ENCODE peak calls at places on chromosomes 3 and 15, in nine cellular contexts. P is ovary, Z is dorsolateral prefrontal cortex, X is Calu3, N is A549, O is GM13977, C is IMR-90, R is heart left ventricle, L is endothelial cell. S is an unnamed sample.

GRCh38 chr3:12138044-12138443 is 20.7 kb downstream of the TIMP4 start:
- DNase-seq in O (no peak), R (no peak), C (peak), L (peak), N (peak), X (peak), P (no peak), Z (no peak), S (no peak)

GRCh38 chr3:142935963-142936362 is 27.5 kb downstream of the PAQR9 start:
- DNase-seq in Z (no peak), L (no peak), P (no peak), X (no peak), O (no peak), C (no peak), R (no peak), N (no peak), S (no peak)

GRCh38 chr15:52351206-52351907 is 55.8 kb upstream of the MYO5C start:
- DNase-seq in N (no peak), O (no peak), X (no peak), P (no peak), Z (no peak), L (no peak), R (no peak), C (no peak), S (no peak)

GRCh38 chr3:174408310-174408709 is 450.8 kb upstream of the NAALADL2 start:
- DNase-seq in R (peak), O (no peak), N (peak), X (no peak), L (no peak), P (no peak), C (peak), Z (no peak), S (no peak)

GRCh38 chr3:169562988-169563774 is 100.3 kb downstream of the MECOM start:
- DNase-seq in P (no peak), C (no peak), L (no peak), O (no peak), X (peak), Z (no peak), R (no peak), N (peak), S (no peak)

GRCh38 chr3:188584958-188585689 is 431.2 kb downstream of the LPP start:
- DNase-seq in O (no peak), P (no peak), Z (no peak), C (peak), L (no peak), X (no peak), N (no peak), R (no peak), S (no peak)

GRCh38 chr3:67357610-67358458 is 296.6 kb downstream of the SUCLG2 start:
- DNase-seq in C (peak), Z (no peak), P (no peak), L (peak), R (no peak), N (peak), X (peak), O (peak), S (no peak)

GRCh38 chr15:51600114-51600513 is 22.5 kb downstream of the DMXL2 start:
- DNase-seq in X (peak), Z (no peak), C (peak), L (no peak), N (no peak), P (no peak), R (no peak), O (no peak), S (no peak)

GRCh38 chr15:88300018-88300549 is 43.5 kb upstream of the NTRK3 start:
- DNase-seq in C (no peak), R (no peak), X (no peak), L (no peak), N (no peak), Z (no peak), P (no peak), O (no peak), S (no peak)

GRCh38 chr15:96344120-96344705 is 13.7 kb downstream of the NR2F2 start:
- DNase-seq in Z (no peak), P (no peak), R (no peak), X (no peak), N (no peak), L (no peak), O (no peak), C (no peak), S (no peak)

GRCh38 chr3:125107861-125108567 is 52.2 kb upstream of the HEG1 start:
- DNase-seq in P (no peak), X (no peak), C (peak), Z (no peak), N (peak), R (no peak), O (peak), L (no peak), S (no peak)

GRCh38 chr15:68504721-68505090 is 72.7 kb upstream of the ITGA11 start:
- DNase-seq in X (no peak), O (no peak), Z (no peak), L (no peak), N (no peak), P (no peak), R (no peak), C (peak), S (no peak)
- TF ChIP-seq CTCF in X (no peak), O (no peak), Z (no peak), L (no peak), N (no peak), P (no peak), R (no peak), C (no peak), S (no peak)

DNA sequence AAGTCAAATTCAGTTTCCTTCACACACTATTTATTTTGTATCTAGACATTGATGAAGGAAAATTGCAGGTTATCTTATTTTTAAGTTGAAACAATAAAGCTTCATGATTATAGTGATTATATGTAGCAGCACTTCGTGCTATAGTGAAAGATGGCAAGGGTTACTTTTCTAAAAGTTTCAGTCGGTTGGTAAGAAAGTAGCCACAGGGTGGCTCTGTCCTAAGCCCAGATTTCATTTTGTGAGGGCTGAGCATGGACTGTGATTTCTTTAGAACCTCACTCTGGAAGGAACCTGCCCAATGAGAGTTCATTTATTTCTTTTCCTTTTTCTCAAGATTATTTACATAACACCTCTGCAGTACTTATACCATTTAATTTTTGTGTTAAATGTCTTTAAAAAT is 66.5 kb downstream of the NME9 start:
- DNase-seq in P (no peak), Z (no peak), C (no peak), N (peak), R (no peak), L (no peak), O (no peak), X (no peak), S (no peak)
- TF ChIP-seq CTCF in P (no peak), Z (no peak), C (no peak), N (no peak), R (no peak), L (no peak), O (no peak), X (no peak), S (no peak)

GRCh38 chr3:194518652-194519051 is 31.9 kb upstream of the ATP13A3 start:
- DNase-seq in C (peak), X (no peak), R (no peak), Z (no peak), P (no peak), L (no peak), O (no peak), N (no peak), S (no peak)

GRCh38 chr3:194508486-194509449 is 22.0 kb upstream of the ATP13A3 start:
- DNase-seq in P (no peak), C (no peak), N (no peak), R (no peak), O (no peak), Z (no peak), X (no peak), L (no peak), S (no peak)

GRCh38 chr3:194517333-194517732 is 30.5 kb upstream of the ATP13A3 start:
- DNase-seq in R (no peak), Z (no peak), X (no peak), O (no peak), C (no peak), L (no peak), N (no peak), P (no peak), S (no peak)

GRCh38 chr3:194512895-194513601 is 26.2 kb upstream of the ATP13A3 start:
- DNase-seq in N (no peak), R (no peak), X (peak), O (no peak), L (no peak), Z (no peak), P (no peak), C (no peak), S (no peak)

GRCh38 chr3:194514626-194515025 is 27.8 kb upstream of the ATP13A3 start:
- DNase-seq in O (no peak), L (no peak), Z (no peak), N (no peak), R (no peak), X (no peak), C (no peak), P (no peak), S (no peak)
- TF ChIP-seq CTCF in O (no peak), L (no peak), Z (no peak), N (no peak), R (no peak), X (no peak), C (no peak), P (no peak), S (no peak)

DNA sequence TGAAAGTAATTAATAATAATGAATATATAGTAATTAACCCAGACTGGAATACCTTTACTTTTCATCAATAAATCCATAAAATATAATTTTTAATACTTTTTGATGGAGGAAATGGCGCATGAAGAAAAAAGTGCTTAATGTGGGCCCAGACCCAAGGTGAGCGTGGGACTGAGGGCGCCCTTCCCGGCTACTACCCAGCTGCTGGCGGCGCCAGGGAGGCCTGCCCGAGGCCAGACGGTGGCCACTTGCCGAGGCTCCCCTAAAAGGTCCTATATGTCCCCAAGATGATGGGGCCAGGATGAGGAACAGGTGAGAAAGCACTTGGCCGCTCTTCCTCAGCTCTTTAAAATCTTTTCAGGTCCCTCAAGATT is 29.1 kb downstream of the CCNL1 start:
- DNase-seq in C (no peak), O (no peak), L (no peak), R (no peak), N (no peak), Z (no peak), X (no peak), P (no peak), S (no peak)
- TF ChIP-seq CTCF in C (no peak), O (no peak), L (peak), R (no peak), N (no peak), Z (no peak), X (no peak), P (no peak), S (no peak)

GRCh38 chr3:42117175-42118008 is 26.2 kb downstream of the TRAK1 start:
- DNase-seq in R (peak), C (peak), O (no peak), Z (peak), P (peak), L (peak), N (peak), X (peak), S (no peak)
- TF ChIP-seq CTCF in R (peak), C (peak), O (peak), Z (peak), P (no peak), L (no peak), N (peak), X (peak), S (no peak)

S was measured in activated B cell treated with CpG ODN at 0.5 μM for 24 hours.